ENCODE peak calls at places on chromosomes 13 and 19, in ten cellular contexts. One of them, this sample, is unnamed. For H3K36me3, the result is how much of the 10 kb centered on the place peaks cover.

GRCh38 chr19:8305798-8306197 is 2.4 kb downstream of the CD320 start:
- DNase-seq in fibroblast of lung: no peak
- DNase-seq in brain microvascular endothelial cell: no peak
- DNase-seq in kidney: peak
- DNase-seq in cardiac muscle cell: no peak
- DNase-seq in BJ: no peak
- DNase-seq in IMR-90: no peak
- DNase-seq in A673: no peak
- DNase-seq in endodermal cell: no peak
- DNase-seq in neuronal stem cell: no peak
- DNase-seq in this sample: no peak

GRCh38 chr19:16373989-16374388 is 49.4 kb downstream of the KLF2 start:
- DNase-seq in brain microvascular endothelial cell: no peak
- DNase-seq in A673: no peak
- DNase-seq in cardiac muscle cell: no peak
- DNase-seq in fibroblast of lung: no peak
- DNase-seq in kidney: peak
- DNase-seq in IMR-90: no peak
- DNase-seq in BJ: no peak
- DNase-seq in endodermal cell: no peak
- DNase-seq in neuronal stem cell: no peak
- DNase-seq in this sample: no peak

GRCh38 chr13:85816413-85816812 is 17.2 kb upstream of the SLITRK6 start:
- DNase-seq in fibroblast of lung: peak
- DNase-seq in endodermal cell: no peak
- DNase-seq in IMR-90: no peak
- DNase-seq in brain microvascular endothelial cell: no peak
- DNase-seq in neuronal stem cell: no peak
- DNase-seq in A673: peak
- DNase-seq in cardiac muscle cell: peak
- DNase-seq in BJ: no peak
- DNase-seq in kidney: no peak
- DNase-seq in this sample: no peak

GRCh38 chr13:42110410-42111155 is 62.1 kb downstream of the DGKH start:
- DNase-seq in brain microvascular endothelial cell: peak
- DNase-seq in IMR-90: peak
- DNase-seq in A673: peak
- DNase-seq in neuronal stem cell: peak
- DNase-seq in endodermal cell: no peak
- DNase-seq in BJ: peak
- DNase-seq in kidney: no peak
- DNase-seq in cardiac muscle cell: peak
- DNase-seq in fibroblast of lung: peak
- DNase-seq in this sample: peak

GRCh38 chr13:40145139-40145538 is 489.7 kb downstream of the COG6 start:
- DNase-seq in cardiac muscle cell: no peak
- DNase-seq in fibroblast of lung: no peak
- DNase-seq in BJ: no peak
- DNase-seq in neuronal stem cell: no peak
- DNase-seq in IMR-90: no peak
- DNase-seq in A673: no peak
- DNase-seq in brain microvascular endothelial cell: no peak
- DNase-seq in kidney: no peak
- DNase-seq in endodermal cell: no peak
- DNase-seq in this sample: no peak

GRCh38 chr13:91144054-91144453 is 203.4 kb upstream of the MIR17HG start:
- DNase-seq in endodermal cell: no peak
- DNase-seq in A673: no peak
- DNase-seq in fibroblast of lung: no peak
- DNase-seq in BJ: no peak
- DNase-seq in neuronal stem cell: no peak
- DNase-seq in kidney: no peak
- DNase-seq in brain microvascular endothelial cell: peak
- DNase-seq in IMR-90: no peak
- DNase-seq in cardiac muscle cell: no peak
- DNase-seq in this sample: no peak

GRCh38 chr19:2048959-2049740 is 1.9 kb downstream of the MKNK2 start:
- DNase-seq in A673: no peak
- DNase-seq in neuronal stem cell: no peak
- DNase-seq in endodermal cell: no peak
- DNase-seq in fibroblast of lung: no peak
- DNase-seq in kidney: peak
- DNase-seq in cardiac muscle cell: no peak
- DNase-seq in IMR-90: no peak
- DNase-seq in brain microvascular endothelial cell: no peak
- DNase-seq in BJ: no peak
- DNase-seq in this sample: no peak

GRCh38 chr19:1942078-1942933 is 1.3 kb downstream of the CSNK1G2 start:
- DNase-seq in neuronal stem cell: peak
- DNase-seq in cardiac muscle cell: peak
- DNase-seq in fibroblast of lung: peak
- DNase-seq in BJ: peak
- DNase-seq in A673: peak
- DNase-seq in IMR-90: peak
- DNase-seq in brain microvascular endothelial cell: peak
- DNase-seq in kidney: peak
- DNase-seq in endodermal cell: peak
- DNase-seq in this sample: peak

GRCh38 chr13:73059460-73060250 is 850 bp downstream of the KLF5 start:
- DNase-seq in cardiac muscle cell: no peak
- DNase-seq in A673: peak
- DNase-seq in kidney: peak
- DNase-seq in neuronal stem cell: peak
- DNase-seq in endodermal cell: peak
- DNase-seq in brain microvascular endothelial cell: no peak
- DNase-seq in fibroblast of lung: no peak
- DNase-seq in IMR-90: peak
- DNase-seq in BJ: no peak
- DNase-seq in this sample: no peak

GRCh38 chr13:113187263-113187669 is 21.2 kb downstream of the PCID2 start:
- DNase-seq in IMR-90: peak
- DNase-seq in BJ: peak
- DNase-seq in brain microvascular endothelial cell: peak
- DNase-seq in neuronal stem cell: no peak
- DNase-seq in endodermal cell: peak
- DNase-seq in cardiac muscle cell: peak
- DNase-seq in A673: peak
- DNase-seq in fibroblast of lung: peak
- DNase-seq in kidney: peak
- DNase-seq in this sample: no peak

GRCh38 chr13:106568225-106569003 is 477 bp upstream of the ARGLU1 start:
- DNase-seq in brain microvascular endothelial cell: no peak
- DNase-seq in BJ: no peak
- DNase-seq in IMR-90: no peak
- DNase-seq in kidney: no peak
- DNase-seq in fibroblast of lung: no peak
- DNase-seq in cardiac muscle cell: no peak
- DNase-seq in neuronal stem cell: no peak
- DNase-seq in A673: no peak
- DNase-seq in endodermal cell: no peak
- DNase-seq in this sample: no peak

GRCh38 chr19:7737215-7737614 is 5.3 kb upstream of the CLEC4G start:
- DNase-seq in cardiac muscle cell: no peak
- DNase-seq in IMR-90: no peak
- DNase-seq in brain microvascular endothelial cell: no peak
- DNase-seq in neuronal stem cell: no peak
- DNase-seq in endodermal cell: no peak
- DNase-seq in fibroblast of lung: no peak
- DNase-seq in A673: no peak
- DNase-seq in BJ: no peak
- DNase-seq in kidney: no peak
- DNase-seq in this sample: no peak

DNA sequence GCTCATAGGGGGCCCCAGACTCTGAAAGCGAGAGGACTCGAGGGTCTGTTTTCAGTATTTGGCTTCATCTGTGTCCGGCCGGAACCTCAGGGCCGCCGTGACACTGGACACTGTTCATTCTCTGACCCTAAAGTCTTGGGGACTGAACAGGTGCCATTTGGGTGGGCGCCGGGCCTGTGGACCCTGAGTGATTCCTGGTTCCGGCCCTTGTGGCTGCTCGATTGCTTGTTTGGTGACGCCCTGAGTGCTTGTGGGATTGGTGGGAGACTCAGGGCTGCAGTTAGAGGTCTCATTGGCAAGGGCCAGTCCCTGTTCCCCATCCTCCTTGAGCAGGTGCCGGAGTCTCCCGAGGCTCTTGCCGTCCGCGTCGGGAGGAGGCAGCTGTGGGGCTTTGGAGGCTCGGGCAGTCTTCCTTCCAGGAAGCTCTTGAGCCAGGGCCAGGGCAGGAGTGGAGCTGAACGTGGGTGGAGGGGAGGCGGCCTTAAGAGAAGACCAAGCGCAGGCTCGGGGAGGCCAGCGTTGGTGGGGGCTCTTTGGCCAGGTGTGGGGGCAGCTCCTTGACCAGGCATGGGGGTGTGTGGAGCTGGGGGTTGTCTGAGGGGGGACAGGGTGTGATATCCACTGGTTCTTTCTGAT is 4.7 kb downstream of the PTBP1 start:
- DNase-seq in fibroblast of lung: peak
- DNase-seq in cardiac muscle cell: peak
- DNase-seq in neuronal stem cell: no peak
- DNase-seq in endodermal cell: no peak
- DNase-seq in A673: no peak
- DNase-seq in IMR-90: peak
- DNase-seq in kidney: peak
- DNase-seq in brain microvascular endothelial cell: no peak
- DNase-seq in BJ: no peak
- DNase-seq in this sample: no peak
- H3K36me3 ChIP-seq in fibroblast of lung: half or more
- H3K36me3 ChIP-seq in cardiac muscle cell: under half
- H3K36me3 ChIP-seq in neuronal stem cell: half or more
- H3K36me3 ChIP-seq in endodermal cell: half or more
- H3K36me3 ChIP-seq in A673: half or more
- H3K36me3 ChIP-seq in IMR-90: half or more
- H3K36me3 ChIP-seq in kidney: under half
- H3K36me3 ChIP-seq in brain microvascular endothelial cell: half or more
- H3K36me3 ChIP-seq in BJ: under half
- H3K36me3 ChIP-seq in this sample: under half

DNA sequence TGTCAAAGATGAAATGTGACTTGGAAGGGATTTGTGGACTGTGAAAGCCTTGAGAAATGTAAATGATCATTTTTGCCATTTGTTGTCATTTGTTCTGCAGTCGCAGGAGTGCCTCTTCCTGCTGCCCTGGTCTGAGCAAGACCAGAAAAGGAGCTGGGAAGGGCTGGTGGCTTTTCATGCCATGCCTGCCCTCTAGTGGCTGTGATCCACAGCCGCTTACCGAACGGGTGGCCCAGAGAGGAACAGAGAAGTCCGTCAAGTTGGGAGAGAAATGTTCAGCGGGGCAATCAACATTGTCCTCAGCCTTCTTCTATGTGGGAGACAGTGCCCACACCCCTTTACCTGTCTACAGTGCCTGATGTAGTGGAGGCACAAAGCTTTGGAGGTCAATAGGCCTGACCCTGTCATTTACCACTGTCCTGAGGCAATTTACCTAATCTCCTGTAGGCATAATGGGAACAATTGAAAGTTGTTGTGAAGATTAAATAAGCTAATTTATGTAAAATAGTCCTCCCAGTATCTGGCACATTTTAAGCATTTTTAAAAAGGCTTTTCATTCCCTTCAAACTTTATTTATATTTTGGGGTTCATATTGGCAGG is 224.5 kb downstream of the B3GLCT start:
- DNase-seq in cardiac muscle cell: peak
- DNase-seq in kidney: peak
- DNase-seq in fibroblast of lung: peak
- DNase-seq in endodermal cell: peak
- DNase-seq in IMR-90: peak
- DNase-seq in A673: peak
- DNase-seq in neuronal stem cell: peak
- DNase-seq in BJ: no peak
- DNase-seq in brain microvascular endothelial cell: peak
- DNase-seq in this sample: peak
- H3K4me3 ChIP-seq in cardiac muscle cell: no peak
- H3K4me3 ChIP-seq in kidney: no peak
- H3K4me3 ChIP-seq in fibroblast of lung: no peak
- H3K4me3 ChIP-seq in endodermal cell: no peak
- H3K4me3 ChIP-seq in IMR-90: no peak
- H3K4me3 ChIP-seq in A673: no peak
- H3K4me3 ChIP-seq in neuronal stem cell: no peak
- H3K4me3 ChIP-seq in BJ: no peak
- H3K4me3 ChIP-seq in brain microvascular endothelial cell: no peak
- H3K4me3 ChIP-seq in this sample: no peak

GRCh38 chr19:46725036-46725820 is 8.3 kb upstream of the PRKD2 start:
- DNase-seq in BJ: no peak
- DNase-seq in A673: no peak
- DNase-seq in endodermal cell: no peak
- DNase-seq in kidney: peak
- DNase-seq in brain microvascular endothelial cell: no peak
- DNase-seq in IMR-90: no peak
- DNase-seq in neuronal stem cell: no peak
- DNase-seq in cardiac muscle cell: no peak
- DNase-seq in fibroblast of lung: no peak
- DNase-seq in this sample: no peak

GRCh38 chr19:46727757-46728156 is 10.8 kb upstream of the PRKD2 start:
- DNase-seq in kidney: peak
- DNase-seq in IMR-90: no peak
- DNase-seq in A673: no peak
- DNase-seq in endodermal cell: no peak
- DNase-seq in fibroblast of lung: no peak
- DNase-seq in brain microvascular endothelial cell: no peak
- DNase-seq in BJ: no peak
- DNase-seq in cardiac muscle cell: no peak
- DNase-seq in neuronal stem cell: no peak
- DNase-seq in this sample: no peak

GRCh38 chr19:46725859-46726393 is 9.0 kb upstream of the PRKD2 start:
- DNase-seq in cardiac muscle cell: no peak
- DNase-seq in IMR-90: no peak
- DNase-seq in BJ: no peak
- DNase-seq in endodermal cell: no peak
- DNase-seq in neuronal stem cell: no peak
- DNase-seq in brain microvascular endothelial cell: no peak
- DNase-seq in A673: no peak
- DNase-seq in fibroblast of lung: no peak
- DNase-seq in kidney: peak
- DNase-seq in this sample: no peak

GRCh38 chr19:46727036-46727501 is 10.2 kb upstream of the PRKD2 start:
- DNase-seq in kidney: peak
- DNase-seq in A673: no peak
- DNase-seq in endodermal cell: no peak
- DNase-seq in IMR-90: no peak
- DNase-seq in fibroblast of lung: no peak
- DNase-seq in neuronal stem cell: no peak
- DNase-seq in BJ: no peak
- DNase-seq in brain microvascular endothelial cell: no peak
- DNase-seq in cardiac muscle cell: no peak
- DNase-seq in this sample: no peak

GRCh38 chr19:46726551-46726950 is 9.6 kb upstream of the PRKD2 start:
- DNase-seq in cardiac muscle cell: no peak
- DNase-seq in BJ: no peak
- DNase-seq in A673: no peak
- DNase-seq in kidney: peak
- DNase-seq in brain microvascular endothelial cell: no peak
- DNase-seq in neuronal stem cell: no peak
- DNase-seq in endodermal cell: no peak
- DNase-seq in fibroblast of lung: no peak
- DNase-seq in IMR-90: no peak
- DNase-seq in this sample: no peak
- H3K36me3 ChIP-seq in cardiac muscle cell: under half
- H3K36me3 ChIP-seq in BJ: half or more
- H3K36me3 ChIP-seq in A673: half or more
- H3K36me3 ChIP-seq in kidney: under half
- H3K36me3 ChIP-seq in brain microvascular endothelial cell: half or more
- H3K36me3 ChIP-seq in neuronal stem cell: half or more
- H3K36me3 ChIP-seq in endodermal cell: half or more
- H3K36me3 ChIP-seq in fibroblast of lung: half or more
- H3K36me3 ChIP-seq in IMR-90: half or more
- H3K36me3 ChIP-seq in this sample: half or more

GRCh38 chr13:102138635-102139225 is 263.1 kb downstream of the FGF14 start:
- DNase-seq in fibroblast of lung: peak
- DNase-seq in brain microvascular endothelial cell: no peak
- DNase-seq in kidney: no peak
- DNase-seq in cardiac muscle cell: no peak
- DNase-seq in BJ: no peak
- DNase-seq in A673: no peak
- DNase-seq in endodermal cell: no peak
- DNase-seq in neuronal stem cell: no peak
- DNase-seq in IMR-90: peak
- DNase-seq in this sample: no peak
- H3K4me3 ChIP-seq in fibroblast of lung: no peak
- H3K4me3 ChIP-seq in brain microvascular endothelial cell: no peak
- H3K4me3 ChIP-seq in kidney: no peak
- H3K4me3 ChIP-seq in cardiac muscle cell: no peak
- H3K4me3 ChIP-seq in BJ: no peak
- H3K4me3 ChIP-seq in A673: no peak
- H3K4me3 ChIP-seq in endodermal cell: no peak
- H3K4me3 ChIP-seq in neuronal stem cell: no peak
- H3K4me3 ChIP-seq in IMR-90: no peak
- H3K4me3 ChIP-seq in this sample: no peak